ENCODE peak calls at places on chromosomes 16 and 17, in seven cellular contexts. One of them, this sample, is unnamed.

GRCh38 chr17:10062757-10063385 is 135.5 kb downstream of the GAS7 start:
- DNase-seq in mesendoderm: no peak
- DNase-seq in neuronal stem cell: no peak
- DNase-seq in H9: no peak
- DNase-seq in IMR-90: no peak
- DNase-seq in H1: no peak
- DNase-seq in mesenchymal stem cell: no peak
- DNase-seq in this sample: no peak

GRCh38 chr17:80475949-80476876 is at the start of gene NPTX1:
- DNase-seq in mesenchymal stem cell: no peak
- DNase-seq in mesendoderm: no peak
- DNase-seq in H1: peak
- DNase-seq in H9: no peak
- DNase-seq in IMR-90: no peak
- DNase-seq in neuronal stem cell: no peak
- DNase-seq in this sample: peak

GRCh38 chr17:67055811-67056745 is 11.7 kb downstream of the CACNG1 start:
- DNase-seq in mesendoderm: no peak
- DNase-seq in IMR-90: no peak
- DNase-seq in mesenchymal stem cell: no peak
- DNase-seq in neuronal stem cell: no peak
- DNase-seq in H1: peak
- DNase-seq in H9: peak
- DNase-seq in this sample: no peak

GRCh38 chr17:74367206-74367605 is at the start of gene GPR142:
- DNase-seq in neuronal stem cell: no peak
- DNase-seq in mesendoderm: no peak
- DNase-seq in H9: no peak
- DNase-seq in IMR-90: no peak
- DNase-seq in mesenchymal stem cell: no peak
- DNase-seq in H1: no peak
- DNase-seq in this sample: no peak

GRCh38 chr17:19002805-19003542 is 1.6 kb downstream of the FAM83G start:
- DNase-seq in mesenchymal stem cell: peak
- DNase-seq in H1: no peak
- DNase-seq in mesendoderm: no peak
- DNase-seq in H9: no peak
- DNase-seq in IMR-90: peak
- DNase-seq in neuronal stem cell: no peak
- DNase-seq in this sample: no peak

GRCh38 chr16:85491798-85492616 is 121.1 kb upstream of the GSE1 start:
- DNase-seq in mesenchymal stem cell: no peak
- DNase-seq in H9: no peak
- DNase-seq in IMR-90: no peak
- DNase-seq in H1: no peak
- DNase-seq in mesendoderm: peak
- DNase-seq in neuronal stem cell: no peak
- DNase-seq in this sample: peak

GRCh38 chr17:37050905-37051304 is 102.2 kb downstream of the AATF start:
- DNase-seq in IMR-90: peak
- DNase-seq in mesendoderm: peak
- DNase-seq in H1: no peak
- DNase-seq in neuronal stem cell: no peak
- DNase-seq in H9: no peak
- DNase-seq in mesenchymal stem cell: no peak
- DNase-seq in this sample: peak

GRCh38 chr17:8606415-8606814 is 24.1 kb downstream of the MYH10 start:
- DNase-seq in IMR-90: no peak
- DNase-seq in mesenchymal stem cell: peak
- DNase-seq in neuronal stem cell: no peak
- DNase-seq in H9: no peak
- DNase-seq in mesendoderm: no peak
- DNase-seq in H1: no peak
- DNase-seq in this sample: no peak

GRCh38 chr16:21219551-21219950 is 8.2 kb upstream of the ZP2 start:
- DNase-seq in H9: no peak
- DNase-seq in neuronal stem cell: no peak
- DNase-seq in mesenchymal stem cell: no peak
- DNase-seq in H1: no peak
- DNase-seq in mesendoderm: no peak
- DNase-seq in IMR-90: no peak
- DNase-seq in this sample: no peak

GRCh38 chr17:77089118-77089477 is 51.7 kb upstream of the SEC14L1 start:
- DNase-seq in mesendoderm: peak
- DNase-seq in H9: no peak
- DNase-seq in mesenchymal stem cell: peak
- DNase-seq in IMR-90: no peak
- DNase-seq in neuronal stem cell: no peak
- DNase-seq in H1: no peak
- DNase-seq in this sample: no peak

GRCh38 chr16:2149630-2150417 is 1.4 kb downstream of the RAB26 start:
- DNase-seq in IMR-90: no peak
- DNase-seq in H9: peak
- DNase-seq in neuronal stem cell: no peak
- DNase-seq in H1: peak
- DNase-seq in mesendoderm: peak
- DNase-seq in mesenchymal stem cell: no peak
- DNase-seq in this sample: no peak

GRCh38 chr17:59488805-59489204 is 76.6 kb upstream of the DHX40 start:
- DNase-seq in neuronal stem cell: no peak
- DNase-seq in mesendoderm: no peak
- DNase-seq in mesenchymal stem cell: no peak
- DNase-seq in IMR-90: no peak
- DNase-seq in H9: no peak
- DNase-seq in H1: no peak
- DNase-seq in this sample: no peak

GRCh38 chr16:70770968-70771552 is 29.9 kb downstream of the VAC14 start:
- DNase-seq in IMR-90: peak
- DNase-seq in mesenchymal stem cell: peak
- DNase-seq in neuronal stem cell: peak
- DNase-seq in mesendoderm: peak
- DNase-seq in H1: peak
- DNase-seq in H9: peak
- DNase-seq in this sample: peak

GRCh38 chr16:54318941-54319340 is 32.4 kb upstream of the IRX3 start:
- DNase-seq in H9: no peak
- DNase-seq in neuronal stem cell: no peak
- DNase-seq in H1: no peak
- DNase-seq in mesenchymal stem cell: no peak
- DNase-seq in mesendoderm: no peak
- DNase-seq in IMR-90: no peak
- DNase-seq in this sample: peak

GRCh38 chr17:45160505-45161287 is 979 bp upstream of the HEXIM2 start:
- DNase-seq in mesenchymal stem cell: peak
- DNase-seq in H1: peak
- DNase-seq in IMR-90: peak
- DNase-seq in H9: peak
- DNase-seq in neuronal stem cell: peak
- DNase-seq in mesendoderm: peak
- DNase-seq in this sample: peak

GRCh38 chr16:23214796-23215195 is 32.3 kb downstream of the SCNN1G start:
- DNase-seq in mesendoderm: no peak
- DNase-seq in neuronal stem cell: no peak
- DNase-seq in H9: no peak
- DNase-seq in mesenchymal stem cell: no peak
- DNase-seq in IMR-90: no peak
- DNase-seq in H1: no peak
- DNase-seq in this sample: no peak

GRCh38 chr17:44769647-44770084 is 10.9 kb downstream of the ADAM11 start:
- DNase-seq in neuronal stem cell: no peak
- DNase-seq in H1: no peak
- DNase-seq in mesenchymal stem cell: no peak
- DNase-seq in H9: no peak
- DNase-seq in IMR-90: no peak
- DNase-seq in mesendoderm: no peak
- DNase-seq in this sample: no peak

GRCh38 chr17:45149669-45150603 is 1.7 kb downstream of the HEXIM1 start:
- DNase-seq in IMR-90: peak
- DNase-seq in H9: peak
- DNase-seq in H1: no peak
- DNase-seq in neuronal stem cell: no peak
- DNase-seq in mesenchymal stem cell: peak
- DNase-seq in mesendoderm: peak
- DNase-seq in this sample: peak

GRCh38 chr17:30341703-30342102 is 7.8 kb upstream of the TMIGD1 start:
- DNase-seq in mesendoderm: no peak
- DNase-seq in H1: no peak
- DNase-seq in mesenchymal stem cell: no peak
- DNase-seq in H9: no peak
- DNase-seq in neuronal stem cell: no peak
- DNase-seq in IMR-90: no peak
- DNase-seq in this sample: no peak

GRCh38 chr16:68197250-68197649 is 38.7 kb downstream of the ESRP2 start:
- DNase-seq in mesenchymal stem cell: peak
- DNase-seq in mesendoderm: no peak
- DNase-seq in H9: no peak
- DNase-seq in IMR-90: peak
- DNase-seq in neuronal stem cell: no peak
- DNase-seq in H1: no peak
- DNase-seq in this sample: peak

GRCh38 chr17:57544381-57544780 is 200.7 kb downstream of the CCDC182 start:
- DNase-seq in neuronal stem cell: no peak
- DNase-seq in mesenchymal stem cell: no peak
- DNase-seq in H9: no peak
- DNase-seq in H1: no peak
- DNase-seq in mesendoderm: no peak
- DNase-seq in IMR-90: no peak
- DNase-seq in this sample: no peak

GRCh38 chr17:37110012-37110701 is 161.4 kb downstream of the AATF start:
- DNase-seq in IMR-90: no peak
- DNase-seq in mesenchymal stem cell: peak
- DNase-seq in mesendoderm: peak
- DNase-seq in H9: peak
- DNase-seq in neuronal stem cell: no peak
- DNase-seq in H1: no peak
- DNase-seq in this sample: no peak

GRCh38 chr17:43940630-43941029 is 1.6 kb downstream of the PPY start:
- DNase-seq in H9: peak
- DNase-seq in IMR-90: peak
- DNase-seq in mesendoderm: peak
- DNase-seq in mesenchymal stem cell: peak
- DNase-seq in neuronal stem cell: peak
- DNase-seq in H1: peak
- DNase-seq in this sample: no peak

DNA sequence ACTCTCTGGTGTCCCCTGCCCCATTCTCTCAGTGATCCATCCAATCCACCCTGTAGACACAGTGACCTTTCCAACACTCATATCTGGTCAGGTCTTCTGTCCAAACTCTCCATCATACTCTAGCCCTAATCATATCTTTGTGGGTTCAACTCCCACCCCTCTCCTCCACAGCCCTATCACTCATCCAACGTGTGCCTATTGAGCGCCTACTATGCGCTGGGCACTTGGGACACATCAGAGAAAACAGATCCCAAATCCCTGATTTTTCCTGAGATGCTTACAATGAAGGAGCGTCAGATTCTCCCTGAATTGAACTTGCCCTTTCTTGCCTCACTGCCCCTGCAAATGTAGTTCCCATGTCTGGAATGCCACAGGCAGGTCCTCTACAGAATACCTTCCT is 1.8 kb downstream of the DCTPP1 start:
- DNase-seq in mesenchymal stem cell: no peak
- DNase-seq in H9: no peak
- DNase-seq in H1: no peak
- DNase-seq in mesendoderm: no peak
- DNase-seq in neuronal stem cell: no peak
- DNase-seq in IMR-90: no peak
- DNase-seq in this sample: no peak
- H3K23ac ChIP-seq in mesenchymal stem cell: no peak
- H3K23ac ChIP-seq in H9: no peak
- H3K23ac ChIP-seq in H1: no peak
- H3K23ac ChIP-seq in mesendoderm: no peak
- H3K23ac ChIP-seq in neuronal stem cell: no peak
- H3K23ac ChIP-seq in IMR-90: no peak
- H3K23ac ChIP-seq in this sample: no peak

GRCh38 chr16:8380311-8380710 is 210.0 kb downstream of the TMEM114 start:
- DNase-seq in neuronal stem cell: peak
- DNase-seq in H9: no peak
- DNase-seq in mesendoderm: no peak
- DNase-seq in H1: no peak
- DNase-seq in IMR-90: no peak
- DNase-seq in mesenchymal stem cell: no peak
- DNase-seq in this sample: no peak
- H2BK5ac ChIP-seq in neuronal stem cell: no peak
- H2BK5ac ChIP-seq in H9: no peak
- H2BK5ac ChIP-seq in mesendoderm: no peak
- H2BK5ac ChIP-seq in H1: no peak
- H2BK5ac ChIP-seq in IMR-90: no peak
- H2BK5ac ChIP-seq in mesenchymal stem cell: no peak
- H2BK5ac ChIP-seq in this sample: no peak

GRCh38 chr17:62595484-62595883 is 32.0 kb upstream of the MRC2 start:
- DNase-seq in mesendoderm: peak
- DNase-seq in H1: no peak
- DNase-seq in H9: no peak
- DNase-seq in IMR-90: no peak
- DNase-seq in mesenchymal stem cell: no peak
- DNase-seq in neuronal stem cell: no peak
- DNase-seq in this sample: no peak
- H4K8ac ChIP-seq in mesendoderm: no peak
- H4K8ac ChIP-seq in H1: no peak
- H4K8ac ChIP-seq in H9: no peak
- H4K8ac ChIP-seq in IMR-90: no peak
- H4K8ac ChIP-seq in mesenchymal stem cell: no peak
- H4K8ac ChIP-seq in neuronal stem cell: no peak
- H4K8ac ChIP-seq in this sample: no peak

GRCh38 chr17:69634844-69635243 is 220.3 kb downstream of the MAP2K6 start:
- DNase-seq in IMR-90: no peak
- DNase-seq in mesenchymal stem cell: no peak
- DNase-seq in H9: no peak
- DNase-seq in mesendoderm: no peak
- DNase-seq in neuronal stem cell: no peak
- DNase-seq in H1: no peak
- DNase-seq in this sample: no peak
- H3K23ac ChIP-seq in IMR-90: no peak
- H3K23ac ChIP-seq in mesenchymal stem cell: no peak
- H3K23ac ChIP-seq in H9: no peak
- H3K23ac ChIP-seq in mesendoderm: no peak
- H3K23ac ChIP-seq in neuronal stem cell: no peak
- H3K23ac ChIP-seq in H1: no peak
- H3K23ac ChIP-seq in this sample: no peak

GRCh38 chr17:72444517-72445054 is 323.8 kb downstream of the SOX9 start:
- DNase-seq in mesenchymal stem cell: no peak
- DNase-seq in neuronal stem cell: no peak
- DNase-seq in mesendoderm: no peak
- DNase-seq in H9: no peak
- DNase-seq in H1: no peak
- DNase-seq in IMR-90: no peak
- DNase-seq in this sample: no peak

GRCh38 chr17:72446118-72446517 is 325.3 kb downstream of the SOX9 start:
- DNase-seq in H1: no peak
- DNase-seq in mesenchymal stem cell: no peak
- DNase-seq in mesendoderm: no peak
- DNase-seq in neuronal stem cell: no peak
- DNase-seq in IMR-90: no peak
- DNase-seq in H9: no peak
- DNase-seq in this sample: no peak

GRCh38 chr17:72446525-72447250 is 325.9 kb downstream of the SOX9 start:
- DNase-seq in H9: no peak
- DNase-seq in mesendoderm: no peak
- DNase-seq in IMR-90: peak
- DNase-seq in mesenchymal stem cell: peak
- DNase-seq in neuronal stem cell: no peak
- DNase-seq in H1: no peak
- DNase-seq in this sample: no peak

GRCh38 chr17:72447251-72447640 is 326.4 kb downstream of the SOX9 start:
- DNase-seq in H1: no peak
- DNase-seq in mesendoderm: no peak
- DNase-seq in mesenchymal stem cell: no peak
- DNase-seq in H9: no peak
- DNase-seq in IMR-90: no peak
- DNase-seq in neuronal stem cell: no peak
- DNase-seq in this sample: no peak

GRCh38 chr17:72445055-72445991 is 324.5 kb downstream of the SOX9 start:
- DNase-seq in neuronal stem cell: no peak
- DNase-seq in H1: no peak
- DNase-seq in mesendoderm: no peak
- DNase-seq in IMR-90: no peak
- DNase-seq in H9: no peak
- DNase-seq in mesenchymal stem cell: no peak
- DNase-seq in this sample: no peak
- H2BK5ac ChIP-seq in neuronal stem cell: no peak
- H2BK5ac ChIP-seq in H1: peak
- H2BK5ac ChIP-seq in mesendoderm: no peak
- H2BK5ac ChIP-seq in IMR-90: no peak
- H2BK5ac ChIP-seq in H9: no peak
- H2BK5ac ChIP-seq in mesenchymal stem cell: no peak
- H2BK5ac ChIP-seq in this sample: no peak

This sample was measured in trophoblast cell.